ENCODE peak calls at places on chromosomes 6 and 20, in four cellular contexts. T is glomerular endothelial cell, Z is tibial artery, O is testis. Q is an unnamed sample.
A peak's percentile ranks its signal among the peaks of the same experiment; 100 is the strongest.

GRCh38 chr6:116799945-116800344 is 28.9 kb downstream of the GPRC6A start:
- DNase-seq in T (no peak), Z (no peak), O (no peak), Q (no peak)

GRCh38 chr6:33426590-33427563 is 7.0 kb downstream of the SYNGAP1 start:
- DNase-seq in T (no peak), Z (no peak), O (no peak), Q (no peak)

GRCh38 chr6:163460307-163460782 is 45.8 kb downstream of the QKI start:
- DNase-seq in T (peak; percentile 45), Z (no peak), O (no peak), Q (peak; percentile 22)

GRCh38 chr20:38692436-38693411 is 31.6 kb upstream of the SLC32A1 start:
- DNase-seq in T (peak; percentile 23), Z (peak; percentile 31), O (peak; percentile 76), Q (no peak)

GRCh38 chr6:162343196-162343901 is 384.2 kb downstream of the PRKN start:
- DNase-seq in T (no peak), Z (no peak), O (no peak), Q (no peak)

GRCh38 chr20:63978319-63979220 is 872 bp downstream of the SAMD10 start:
- DNase-seq in T (no peak), Z (no peak), O (peak; percentile 72), Q (no peak)

GRCh38 chr20:51378171-51378928 is 164.2 kb downstream of the NFATC2 start:
- DNase-seq in T (no peak), Z (no peak), O (no peak), Q (no peak)

GRCh38 chr20:7708112-7708511 is 232.1 kb downstream of the HAO1 start:
- DNase-seq in T (no peak), Z (no peak), O (no peak), Q (no peak)

GRCh38 chr6:114558153-114558552 is 215.3 kb upstream of the HS3ST5 start:
- DNase-seq in T (no peak), Z (no peak), O (no peak), Q (no peak)

GRCh38 chr6:37137201-37137880 is 32.6 kb upstream of the PIM1 start:
- DNase-seq in T (peak; percentile 91), Z (no peak), O (no peak), Q (no peak)

GRCh38 chr6:25487012-25487411 is 165.0 kb upstream of the SCGN start:
- DNase-seq in T (no peak), Z (no peak), O (no peak), Q (no peak)

GRCh38 chr6:145809785-145810184 is 4.8 kb downstream of the FBXO30 start:
- DNase-seq in T (no peak), Z (no peak), O (no peak), Q (no peak)

Q was measured in Panc1.